ENCODE peak calls at places on chromosome 9, in six cellular contexts. C, M, Y, I, D and S are unnamed samples. For H3K4me1, the result is how much of the 10 kb centered on the place peaks cover.

GRCh38 chr9:96113045-96113444 is 188.9 kb downstream of the HSD17B3 start:
- DNase-seq in C (no peak), M (no peak), Y (peak), I (no peak), D (no peak), S (no peak)

GRCh38 chr9:37324691-37325490 is 97.6 kb upstream of the GRHPR start:
- DNase-seq in C (peak), M (no peak), Y (no peak), I (no peak), D (no peak), S (no peak)

GRCh38 chr9:98972641-98973545 is 29.2 kb downstream of the COL15A1 start:
- DNase-seq in C (no peak), M (no peak), Y (no peak), I (no peak), D (no peak), S (no peak)

GRCh38 chr9:20619492-20619860 is 2.8 kb downstream of the MLLT3 start:
- DNase-seq in C (no peak), M (no peak), Y (no peak), I (no peak), D (no peak), S (no peak)

GRCh38 chr9:113558632-113559502 is 95.3 kb downstream of the RGS3 start:
- DNase-seq in C (no peak), M (peak), Y (no peak), I (no peak), D (no peak), S (peak)

GRCh38 chr9:98318041-98318790 is 62.8 kb upstream of the TBC1D2 start:
- DNase-seq in C (no peak), M (no peak), Y (no peak), I (no peak), D (no peak), S (no peak)

GRCh38 chr9:34562136-34562745 is 27.3 kb downstream of the CNTFR start:
- DNase-seq in C (no peak), M (no peak), Y (no peak), I (no peak), D (no peak), S (no peak)

GRCh38 chr9:92882276-92882675 is 4.4 kb upstream of the ZNF484 start:
- DNase-seq in C (no peak), M (no peak), Y (no peak), I (peak), D (no peak), S (no peak)

GRCh38 chr9:14903040-14903439 is 7.2 kb downstream of the FREM1 start:
- DNase-seq in C (no peak), M (no peak), Y (no peak), I (no peak), D (no peak), S (no peak)

GRCh38 chr9:125748511-125749099 is 1.4 kb downstream of the PBX3 start:
- DNase-seq in C (no peak), M (no peak), Y (peak), I (no peak), D (no peak), S (peak)

GRCh38 chr9:2158111-2158610 is 143.0 kb downstream of the SMARCA2 start:
- DNase-seq in C (no peak), M (peak), Y (peak), I (peak), D (no peak), S (peak)

GRCh38 chr9:130110596-130111021 is 56.9 kb downstream of the GPR107 start:
- DNase-seq in C (no peak), M (peak), Y (peak), I (no peak), D (no peak), S (peak)

GRCh38 chr9:95202076-95202681 is 115.3 kb downstream of the FANCC start:
- DNase-seq in C (no peak), M (no peak), Y (peak), I (no peak), D (no peak), S (no peak)

GRCh38 chr9:26228273-26228672 is 550.0 kb upstream of the TUSC1 start:
- DNase-seq in C (no peak), M (peak), Y (no peak), I (no peak), D (no peak), S (no peak)

GRCh38 chr9:97555164-97555563 is 53.7 kb downstream of the TMOD1 start:
- DNase-seq in C (no peak), M (peak), Y (peak), I (no peak), D (no peak), S (no peak)

GRCh38 chr9:14018061-14018460 is 295.9 kb downstream of the NFIB start:
- DNase-seq in C (no peak), M (peak), Y (no peak), I (no peak), D (no peak), S (peak)

GRCh38 chr9:110076894-110077725 is 130.8 kb downstream of the C9orf152 start:
- DNase-seq in C (no peak), M (peak), Y (peak), I (no peak), D (peak), S (peak)

GRCh38 chr9:87020169-87020935 is 73.0 kb upstream of the GAS1 start:
- DNase-seq in C (no peak), M (no peak), Y (no peak), I (no peak), D (no peak), S (no peak)

GRCh38 chr9:19320495-19320894 is 59.5 kb downstream of the RPS6 start:
- DNase-seq in C (no peak), M (no peak), Y (no peak), I (no peak), D (no peak), S (no peak)

GRCh38 chr9:35856206-35856605 is 14.0 kb downstream of the OR13J1 start:
- DNase-seq in C (no peak), M (no peak), Y (no peak), I (no peak), D (no peak), S (no peak)

GRCh38 chr9:112754578-112754977 is 4.0 kb downstream of the SNX30 start:
- DNase-seq in C (no peak), M (peak), Y (peak), I (no peak), D (no peak), S (no peak)

GRCh38 chr9:111872886-111873285 is 23.7 kb upstream of the UGCG start:
- DNase-seq in C (no peak), M (no peak), Y (peak), I (no peak), D (no peak), S (no peak)

GRCh38 chr9:132114102-132114707 is 34.5 kb upstream of the MED27 start:
- DNase-seq in C (peak), M (peak), Y (peak), I (peak), D (peak), S (peak)

GRCh38 chr9:468766-469496 is 254.3 kb downstream of the DOCK8 start:
- DNase-seq in C (no peak), M (no peak), Y (no peak), I (no peak), D (no peak), S (no peak)

GRCh38 chr9:131263701-131264100 is 12.6 kb downstream of the FAM78A start:
- DNase-seq in C (no peak), M (no peak), Y (no peak), I (no peak), D (no peak), S (no peak)

GRCh38 chr9:127449332-127449966 is 1.8 kb downstream of the RPL12 start:
- DNase-seq in C (no peak), M (no peak), Y (peak), I (no peak), D (no peak), S (no peak)

GRCh38 chr9:18829858-18830257 is 203.2 kb downstream of the SAXO1 start:
- DNase-seq in C (no peak), M (peak), Y (no peak), I (no peak), D (no peak), S (no peak)

GRCh38 chr9:124372038-124372437 is 43.2 kb downstream of the PSMB7 start:
- DNase-seq in C (no peak), M (peak), Y (no peak), I (no peak), D (no peak), S (no peak)

GRCh38 chr9:16869961-16870605 is 387 bp downstream of the BNC2 start:
- DNase-seq in C (no peak), M (peak), Y (peak), I (peak), D (no peak), S (no peak)

GRCh38 chr9:134220311-134220710 is 55.9 kb upstream of the RNU6ATAC start:
- DNase-seq in C (no peak), M (no peak), Y (no peak), I (no peak), D (no peak), S (no peak)

GRCh38 chr9:134297581-134297980 is 28.7 kb upstream of the RXRA start:
- DNase-seq in C (no peak), M (no peak), Y (no peak), I (no peak), D (no peak), S (no peak)

GRCh38 chr9:107693620-107694326 is 204.2 kb upstream of the KLF4 start:
- DNase-seq in C (no peak), M (peak), Y (no peak), I (no peak), D (no peak), S (peak)

GRCh38 chr9:107694390-107694789 is 204.8 kb upstream of the KLF4 start:
- DNase-seq in C (no peak), M (no peak), Y (no peak), I (no peak), D (no peak), S (peak)

GRCh38 chr9:107700902-107701301 is 211.3 kb upstream of the KLF4 start:
- DNase-seq in C (no peak), M (no peak), Y (no peak), I (no peak), D (no peak), S (no peak)

GRCh38 chr9:107698779-107699564 is 209.4 kb upstream of the KLF4 start:
- DNase-seq in C (no peak), M (no peak), Y (no peak), I (no peak), D (no peak), S (no peak)

DNA sequence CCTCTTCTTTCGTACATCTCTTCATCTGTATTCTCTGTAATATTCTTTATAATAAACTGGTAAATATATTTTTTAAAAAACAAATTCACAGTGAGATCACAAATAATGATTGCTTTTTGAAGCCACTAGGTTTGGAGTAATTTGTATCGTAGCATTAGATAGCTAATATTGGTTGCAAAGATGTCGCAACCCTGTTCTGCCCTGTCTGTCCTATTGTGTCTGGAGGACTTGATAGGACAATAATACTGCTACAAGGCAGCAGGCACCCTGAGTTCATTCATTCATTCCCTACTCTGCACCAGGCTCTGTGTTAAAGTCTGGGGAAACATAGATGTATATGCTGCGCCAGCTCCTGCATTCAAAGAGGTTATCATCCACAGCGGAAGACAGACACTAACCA is 206.7 kb upstream of the KLF4 start:
- DNase-seq in C (no peak), M (no peak), Y (no peak), I (no peak), D (no peak), S (no peak)
- H3K4ac ChIP-seq in C (no peak), M (no peak), Y (no peak), I (no peak), D (no peak), S (no peak)

DNA sequence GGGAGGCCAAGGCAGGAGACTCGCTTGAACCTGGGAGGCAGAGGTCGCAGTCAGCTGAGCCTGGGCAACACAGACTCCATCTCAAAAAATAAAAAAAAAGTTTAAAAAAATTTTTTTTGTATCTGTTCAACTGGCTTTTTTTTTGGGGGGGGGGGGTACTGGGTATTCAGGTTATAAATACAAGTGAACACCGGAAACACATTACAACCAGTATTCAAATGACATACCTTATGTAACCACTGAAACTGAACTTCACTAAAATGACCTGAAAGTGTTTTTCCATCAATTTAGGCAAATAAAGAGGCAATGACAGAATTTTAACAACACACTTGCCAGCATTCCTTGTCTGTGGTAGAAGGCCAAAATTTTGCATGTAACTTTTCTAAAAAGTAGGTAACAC is 33.5 kb downstream of the STRBP start:
- DNase-seq in C (no peak), M (no peak), Y (no peak), I (no peak), D (no peak), S (no peak)
- H3K4me1 ChIP-seq in C (under half), M (under half), Y (under half), I (under half), D (under half), S (under half)

DNA sequence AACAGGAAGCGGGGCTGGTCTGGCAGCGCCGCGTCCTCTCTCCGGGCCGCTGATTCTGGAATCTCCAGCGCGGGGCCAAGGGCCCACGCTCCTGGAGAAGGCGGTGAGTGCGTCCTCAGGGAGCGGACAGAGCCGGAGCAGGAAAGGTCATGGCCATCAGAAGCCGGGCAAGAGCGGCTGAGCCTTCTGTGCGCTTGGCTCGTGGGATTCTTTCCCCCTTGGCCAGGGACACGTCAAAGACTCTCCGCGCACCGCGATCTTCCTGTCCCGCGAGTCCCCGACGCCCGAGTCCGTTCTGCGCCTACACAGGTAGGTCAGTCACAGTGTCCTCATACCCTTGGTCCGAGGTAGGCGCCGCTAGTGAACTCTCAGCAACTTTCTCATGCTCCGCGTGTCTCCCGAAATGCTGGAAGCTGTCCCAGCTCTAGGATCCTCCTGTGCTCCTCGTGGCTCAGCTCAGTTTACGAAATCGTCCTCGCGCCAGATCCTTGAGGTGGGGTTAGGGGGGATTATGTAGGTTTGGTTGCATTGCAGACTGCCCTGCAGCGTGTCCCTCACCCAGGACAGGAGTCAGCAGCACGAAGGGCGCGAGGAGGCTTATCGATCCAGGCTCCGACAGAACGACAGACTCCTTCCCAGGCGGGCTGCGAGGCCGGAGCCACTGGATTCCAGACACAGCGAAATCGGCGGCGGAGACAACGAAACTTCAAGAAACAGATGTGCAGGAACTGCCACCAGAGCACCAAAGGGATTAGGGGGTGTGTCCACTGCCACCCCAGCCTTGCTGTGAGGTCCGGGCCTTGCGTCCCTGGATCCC is 8.7 kb downstream of the LHX6 start:
- DNase-seq in C (no peak), M (no peak), Y (peak), I (no peak), D (no peak), S (no peak)
- H3K18ac ChIP-seq in C (peak), M (no peak), Y (no peak), I (no peak), D (no peak), S (no peak)

GRCh38 chr9:135336722-135337490 is 142.7 kb upstream of the PPP1R26 start:
- DNase-seq in C (no peak), M (no peak), Y (no peak), I (peak), D (no peak), S (no peak)
- H3K4ac ChIP-seq in C (peak), M (no peak), Y (no peak), I (no peak), D (no peak), S (no peak)